ENCODE peak calls at places on chromosomes 12 and 14, in four cellular contexts. J, T, B and V are unnamed samples. For H3K27me3, the result is how much of the 10 kb centered on the place peaks cover.

GRCh38 chr12:108773798-108774788 is 42.8 kb upstream of the CORO1C start:
- DNase-seq in J (no peak), T (no peak), B (peak), V (peak)

GRCh38 chr14:96806836-96807235 is 9.7 kb downstream of the VRK1 start:
- DNase-seq in J (no peak), T (no peak), B (no peak), V (no peak)

GRCh38 chr12:126389961-126390360 is 1324.7 kb downstream of the AACS start:
- DNase-seq in J (no peak), T (no peak), B (no peak), V (no peak)

GRCh38 chr12:116812238-116812637 is 69.0 kb downstream of the HRK start:
- DNase-seq in J (no peak), T (no peak), B (no peak), V (no peak)

GRCh38 chr12:119448737-119449136 is 114.2 kb downstream of the CCDC60 start:
- DNase-seq in J (no peak), T (no peak), B (no peak), V (no peak)

GRCh38 chr12:130920711-130921381 is 32.9 kb upstream of the ADGRD1 start:
- DNase-seq in J (no peak), T (no peak), B (no peak), V (no peak)

GRCh38 chr12:85076688-85077430 is 40.7 kb downstream of the LRRIQ1 start:
- DNase-seq in J (no peak), T (peak), B (peak), V (no peak)

GRCh38 chr12:21505888-21506287 is 4.3 kb downstream of the GOLT1B start:
- DNase-seq in J (no peak), T (no peak), B (no peak), V (no peak)

GRCh38 chr14:100896369-100897060 is 7.0 kb downstream of the RTL1 start:
- DNase-seq in J (no peak), T (no peak), B (no peak), V (no peak)

GRCh38 chr12:62190921-62191746 is 69.1 kb upstream of the USP15 start:
- DNase-seq in J (no peak), T (peak), B (peak), V (peak)

GRCh38 chr14:64556526-64556925 is 6.8 kb downstream of the PPP1R36 start:
- DNase-seq in J (no peak), T (no peak), B (peak), V (no peak)

GRCh38 chr12:69151254-69151751 is 88.1 kb upstream of the CPSF6 start:
- DNase-seq in J (no peak), T (no peak), B (no peak), V (no peak)

GRCh38 chr14:89681086-89682018 is 264.3 kb upstream of the FOXN3 start:
- DNase-seq in J (peak), T (no peak), B (no peak), V (no peak)

GRCh38 chr12:57049890-57050289 is at the start of gene MYO1A:
- DNase-seq in J (no peak), T (peak), B (no peak), V (no peak)

GRCh38 chr12:120039711-120040110 is 50.7 kb downstream of the BICDL1 start:
- DNase-seq in J (no peak), T (no peak), B (no peak), V (no peak)

GRCh38 chr14:90423166-90423565 is 26.3 kb downstream of the CALM1 start:
- DNase-seq in J (no peak), T (no peak), B (no peak), V (no peak)

GRCh38 chr12:54404061-54405004 is 14.7 kb downstream of the ITGA5 start:
- DNase-seq in J (no peak), T (peak), B (no peak), V (peak)

GRCh38 chr12:93982847-93983315 is 165.5 kb upstream of the PLXNC1 start:
- DNase-seq in J (no peak), T (no peak), B (peak), V (peak)

GRCh38 chr12:89863332-89863938 is 154.8 kb upstream of the ATP2B1 start:
- DNase-seq in J (peak), T (no peak), B (no peak), V (no peak)

GRCh38 chr12:115710104-115710564 is 567.4 kb downstream of the MED13L start:
- DNase-seq in J (no peak), T (no peak), B (peak), V (no peak)

GRCh38 chr12:74816398-74817175 is 279.0 kb downstream of the ATXN7L3B start:
- DNase-seq in J (no peak), T (no peak), B (no peak), V (no peak)

GRCh38 chr12:63151898-63152700 is 1.1 kb upstream of the AVPR1A start:
- DNase-seq in J (no peak), T (peak), B (peak), V (peak)

GRCh38 chr12:18430425-18431048 is 169.2 kb downstream of the PIK3C2G start:
- DNase-seq in J (no peak), T (peak), B (peak), V (peak)

GRCh38 chr12:18165422-18165871 is 75.5 kb upstream of the RERGL start:
- DNase-seq in J (peak), T (no peak), B (peak), V (no peak)

GRCh38 chr14:84095796-84096195 is 1434.1 kb upstream of the FLRT2 start:
- DNase-seq in J (no peak), T (no peak), B (no peak), V (no peak)

GRCh38 chr12:70823182-70823976 is 97.2 kb downstream of the PTPRR start:
- DNase-seq in J (no peak), T (no peak), B (no peak), V (no peak)
- TF ChIP-seq CTCF in J (no peak), T (no peak), B (peak), V (no peak)

GRCh38 chr12:52607314-52607713 is 6.1 kb upstream of the KRT72 start:
- DNase-seq in J (no peak), T (no peak), B (no peak), V (no peak)
- H3K27me3 ChIP-seq in J (under half), T (under half), B (half or more), V (half or more)

DNA sequence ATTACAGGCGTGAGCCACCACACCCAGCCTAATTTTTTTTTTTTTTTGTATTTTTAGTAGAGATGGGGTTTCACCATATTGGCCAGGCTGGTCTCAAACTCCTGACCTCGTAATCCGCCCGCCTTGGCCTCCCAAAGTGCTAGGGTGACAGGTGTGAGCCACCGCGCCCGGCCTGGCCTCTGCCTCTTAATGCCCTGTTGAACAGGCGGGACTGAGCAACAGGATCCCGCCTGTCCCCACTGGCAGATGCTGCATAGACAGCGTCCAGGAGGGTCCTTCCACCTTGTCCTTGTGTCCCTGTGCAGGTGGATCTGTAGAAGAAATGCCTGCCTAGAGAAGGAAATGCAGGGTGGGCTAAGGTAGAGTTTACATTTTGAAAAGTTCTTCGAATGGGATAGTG is 5.7 kb downstream of the PGAM5 start:
- DNase-seq in J (no peak), T (no peak), B (no peak), V (no peak)
- TF ChIP-seq CTCF in J (no peak), T (no peak), B (no peak), V (no peak)

DNA sequence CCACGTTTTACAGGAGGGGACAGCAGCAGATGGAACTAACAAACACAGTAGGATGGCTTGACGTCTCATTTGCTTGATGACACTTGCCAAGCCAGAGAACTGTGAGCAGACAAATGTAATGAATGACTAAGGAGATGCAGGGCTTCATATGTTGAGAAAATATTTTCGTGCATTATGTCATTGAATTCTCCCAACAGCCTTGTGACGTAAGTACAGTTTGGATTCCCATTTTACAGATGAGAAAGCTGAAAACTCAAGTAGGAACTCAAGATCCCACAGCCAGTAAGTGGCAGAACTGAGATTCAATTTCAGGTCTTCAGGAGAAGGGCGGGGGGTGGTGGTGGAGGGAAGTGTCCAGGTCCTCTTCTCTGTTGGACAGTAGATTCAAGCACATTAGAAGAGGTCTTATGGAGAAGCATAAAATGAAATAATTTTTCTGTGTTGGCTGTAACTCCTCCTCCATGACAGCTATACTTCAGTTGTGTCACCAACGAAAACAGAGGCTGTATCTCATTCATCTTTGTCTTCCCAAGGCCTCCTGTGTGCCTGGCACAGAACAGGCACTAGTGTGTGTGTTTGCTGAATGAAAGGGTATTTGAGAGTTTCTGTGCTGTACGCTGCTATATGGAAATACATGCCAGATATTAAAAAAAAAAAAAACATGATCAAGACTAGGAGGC is 2.2 kb downstream of the VASH1 start:
- DNase-seq in J (no peak), T (no peak), B (no peak), V (no peak)
- H3K27me3 ChIP-seq in J (under half), T (under half), B (half or more), V (under half)

DNA sequence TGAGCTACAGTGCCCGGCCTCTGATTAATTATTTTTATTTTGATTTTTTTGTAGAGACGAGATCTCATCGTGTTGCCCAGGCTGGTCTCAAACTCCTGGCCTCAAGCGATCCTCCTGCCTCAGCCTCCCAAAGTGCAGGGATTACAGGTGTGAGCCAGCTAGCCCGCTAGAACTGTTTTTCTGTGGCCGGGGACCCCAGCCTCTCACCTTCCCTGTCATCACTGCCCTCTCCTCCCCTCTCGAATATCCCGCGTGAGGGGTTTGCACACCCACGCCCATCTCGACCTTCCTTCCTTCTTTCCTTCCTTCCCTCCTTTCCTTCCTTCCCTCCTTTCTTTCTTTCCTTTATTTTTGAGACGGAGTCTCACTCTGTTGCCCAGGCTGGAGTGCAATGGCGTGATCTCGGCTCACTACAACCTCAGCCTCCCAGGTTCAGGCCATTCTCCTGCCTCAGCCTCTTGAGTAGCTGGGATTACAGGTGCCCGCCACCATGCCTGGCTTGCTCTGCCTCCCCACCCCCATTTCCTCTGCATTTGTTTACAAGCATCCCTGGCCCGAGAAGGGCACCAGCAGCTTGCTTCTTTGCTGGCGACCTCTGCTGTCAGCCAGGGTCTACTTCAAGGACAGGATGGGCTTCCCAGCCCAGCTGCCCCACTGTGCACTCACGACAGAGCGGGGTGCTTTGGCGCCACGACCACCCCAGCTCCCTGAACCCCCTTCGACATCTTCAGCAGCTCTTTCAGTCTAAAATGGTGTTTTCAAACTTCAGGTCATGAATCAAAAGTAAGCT is 4.3 kb upstream of the TRAF3 start:
- DNase-seq in J (no peak), T (peak), B (no peak), V (peak)
- TF ChIP-seq CTCF in J (peak), T (peak), B (peak), V (peak)

GRCh38 chr14:98015921-98016320 is 1218.7 kb downstream of the VRK1 start:
- DNase-seq in J (no peak), T (no peak), B (no peak), V (no peak)

GRCh38 chr14:98006008-98006407 is 1208.8 kb downstream of the VRK1 start:
- DNase-seq in J (no peak), T (no peak), B (no peak), V (no peak)

GRCh38 chr14:98014851-98015615 is 1217.9 kb downstream of the VRK1 start:
- DNase-seq in J (no peak), T (no peak), B (peak), V (no peak)

GRCh38 chr14:98008381-98009113 is 1211.4 kb downstream of the VRK1 start:
- DNase-seq in J (no peak), T (no peak), B (peak), V (no peak)

GRCh38 chr14:98010791-98011190 is 1213.6 kb downstream of the VRK1 start:
- DNase-seq in J (no peak), T (no peak), B (no peak), V (no peak)
- H3K27me3 ChIP-seq in J (under half), T (under half), B (under half), V (under half)

DNA sequence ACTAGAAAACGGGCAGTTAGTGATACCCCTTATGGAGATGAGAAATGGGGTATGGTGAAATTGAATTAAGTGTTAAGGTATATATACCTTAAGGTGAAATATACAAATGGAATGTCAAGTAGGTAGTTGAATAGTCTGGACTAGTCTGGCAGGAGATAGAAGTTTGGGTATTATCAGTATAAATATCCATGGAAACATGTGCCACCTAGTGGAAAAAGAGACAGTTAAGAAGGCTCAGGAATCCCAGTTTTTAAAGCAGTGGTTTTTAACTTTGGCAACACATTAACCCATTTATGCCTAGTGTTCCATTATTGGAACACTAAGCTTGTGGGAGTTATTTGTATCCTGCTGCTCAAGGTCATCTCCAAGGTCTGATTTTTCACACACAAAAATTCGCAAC is 38.6 kb upstream of the TPH2 start:
- DNase-seq in J (no peak), T (no peak), B (peak), V (no peak)
- TF ChIP-seq CTCF in J (no peak), T (no peak), B (peak), V (peak)

GRCh38 chr12:103423061-103423473 is 72.7 kb downstream of the C12orf42 start:
- DNase-seq in J (no peak), T (no peak), B (no peak), V (peak)
- H3K27me3 ChIP-seq in J (under half), T (under half), B (under half), V (under half)

GRCh38 chr12:91205791-91206190 is 23.2 kb upstream of the DCN start:
- DNase-seq in J (no peak), T (no peak), B (peak), V (no peak)

GRCh38 chr12:91204416-91204815 is 21.8 kb upstream of the DCN start:
- DNase-seq in J (no peak), T (no peak), B (no peak), V (no peak)

GRCh38 chr12:91202390-91202789 is 19.8 kb upstream of the DCN start:
- DNase-seq in J (no peak), T (no peak), B (peak), V (no peak)

GRCh38 chr12:91203610-91204009 is 21.0 kb upstream of the DCN start:
- DNase-seq in J (no peak), T (no peak), B (no peak), V (no peak)
- TF ChIP-seq CTCF in J (no peak), T (no peak), B (no peak), V (no peak)